ENCODE peak calls at places on chromosomes 6 and 20, in four cellular contexts. One of them, this sample, is unnamed.

GRCh38 chr6:160042788-160043301 is 74.0 kb downstream of the IGF2R start:
- DNase-seq in HFFc6: no peak
- DNase-seq in heart right ventricle: no peak
- DNase-seq in breast epithelium: no peak
- DNase-seq in this sample: peak; percentile 77

GRCh38 chr6:37994238-37994637 is 174.7 kb downstream of the ZFAND3 start:
- DNase-seq in HFFc6: peak; percentile 22
- DNase-seq in heart right ventricle: no peak
- DNase-seq in breast epithelium: no peak
- DNase-seq in this sample: peak; percentile 15

GRCh38 chr6:33708516-33709204 is 2.8 kb downstream of the UQCC2 start:
- DNase-seq in HFFc6: no peak
- DNase-seq in heart right ventricle: no peak
- DNase-seq in breast epithelium: no peak
- DNase-seq in this sample: no peak

GRCh38 chr20:24738981-24739633 is 210.0 kb upstream of the CST7 start:
- DNase-seq in HFFc6: no peak
- DNase-seq in heart right ventricle: no peak
- DNase-seq in breast epithelium: no peak
- DNase-seq in this sample: peak; percentile 16

GRCh38 chr6:154847318-154847717 is 114.1 kb downstream of the SCAF8 start:
- DNase-seq in HFFc6: no peak
- DNase-seq in heart right ventricle: no peak
- DNase-seq in breast epithelium: no peak
- DNase-seq in this sample: no peak

GRCh38 chr6:160837146-160837545 is 135.1 kb downstream of the PLG start:
- DNase-seq in HFFc6: no peak
- DNase-seq in heart right ventricle: no peak
- DNase-seq in breast epithelium: no peak
- DNase-seq in this sample: no peak

GRCh38 chr6:34386316-34387137 is 5.9 kb downstream of the NUDT3 start:
- DNase-seq in HFFc6: peak; percentile 83
- DNase-seq in heart right ventricle: no peak
- DNase-seq in breast epithelium: no peak
- DNase-seq in this sample: peak; percentile 84

GRCh38 chr6:119024111-119024510 is 54.4 kb downstream of the FAM184A start:
- DNase-seq in HFFc6: no peak
- DNase-seq in heart right ventricle: no peak
- DNase-seq in breast epithelium: no peak
- DNase-seq in this sample: no peak

GRCh38 chr6:142756215-142756630 is 188.8 kb downstream of the HIVEP2 start:
- DNase-seq in HFFc6: peak; percentile 93
- DNase-seq in heart right ventricle: no peak
- DNase-seq in breast epithelium: no peak
- DNase-seq in this sample: peak; percentile 35

GRCh38 chr6:109631403-109631802 is 59.6 kb downstream of the AK9 start:
- DNase-seq in HFFc6: no peak
- DNase-seq in heart right ventricle: no peak
- DNase-seq in breast epithelium: no peak
- DNase-seq in this sample: no peak

GRCh38 chr6:144646066-144646800 is 361.1 kb downstream of the UTRN start:
- DNase-seq in HFFc6: peak; percentile 30
- DNase-seq in heart right ventricle: no peak
- DNase-seq in breast epithelium: no peak
- DNase-seq in this sample: peak; percentile 29

GRCh38 chr6:81766482-81767069 is 14.1 kb upstream of the TENT5A start:
- DNase-seq in HFFc6: peak; percentile 91
- DNase-seq in heart right ventricle: no peak
- DNase-seq in breast epithelium: no peak
- DNase-seq in this sample: peak; percentile 97

GRCh38 chr6:111757342-111757741 is 115.9 kb downstream of the FYN start:
- DNase-seq in HFFc6: peak; percentile 54
- DNase-seq in heart right ventricle: no peak
- DNase-seq in breast epithelium: no peak
- DNase-seq in this sample: peak; percentile 71

GRCh38 chr20:19921349-19921793 is 95.8 kb upstream of the NAA20 start:
- DNase-seq in HFFc6: no peak
- DNase-seq in heart right ventricle: peak; percentile 65
- DNase-seq in breast epithelium: no peak
- DNase-seq in this sample: no peak

GRCh38 chr6:9292975-9293374 is 857.6 kb upstream of the SLC35B3 start:
- DNase-seq in HFFc6: no peak
- DNase-seq in heart right ventricle: no peak
- DNase-seq in breast epithelium: no peak
- DNase-seq in this sample: peak; percentile 93

GRCh38 chr20:19129306-19129705 is 83.1 kb upstream of the SLC24A3 start:
- DNase-seq in HFFc6: no peak
- DNase-seq in heart right ventricle: no peak
- DNase-seq in breast epithelium: no peak
- DNase-seq in this sample: no peak

GRCh38 chr6:124881898-124882579 is 80.2 kb upstream of the RNF217 start:
- DNase-seq in HFFc6: peak; percentile 39
- DNase-seq in heart right ventricle: no peak
- DNase-seq in breast epithelium: no peak
- DNase-seq in this sample: peak; percentile 16

GRCh38 chr6:127136786-127137185 is 18.3 kb downstream of the RSPO3 start:
- DNase-seq in HFFc6: no peak
- DNase-seq in heart right ventricle: no peak
- DNase-seq in breast epithelium: no peak
- DNase-seq in this sample: no peak

GRCh38 chr6:24861934-24862333 is 63.2 kb upstream of the ARMH2 start:
- DNase-seq in HFFc6: no peak
- DNase-seq in heart right ventricle: no peak
- DNase-seq in breast epithelium: no peak
- DNase-seq in this sample: no peak

GRCh38 chr20:31661625-31662371 is 24.1 kb downstream of the COX4I2 start:
- DNase-seq in HFFc6: peak; percentile 49
- DNase-seq in heart right ventricle: peak; percentile 83
- DNase-seq in breast epithelium: peak; percentile 70
- DNase-seq in this sample: peak; percentile 82

GRCh38 chr6:355809-356208 is 35.7 kb upstream of the IRF4 start:
- DNase-seq in HFFc6: no peak
- DNase-seq in heart right ventricle: no peak
- DNase-seq in breast epithelium: peak; percentile 44
- DNase-seq in this sample: no peak

GRCh38 chr6:158095671-158096070 is 72.4 kb downstream of the SERAC1 start:
- DNase-seq in HFFc6: no peak
- DNase-seq in heart right ventricle: no peak
- DNase-seq in breast epithelium: no peak
- DNase-seq in this sample: no peak

GRCh38 chr20:19761853-19762252 is 3.8 kb downstream of the RIN2 start:
- DNase-seq in HFFc6: no peak
- DNase-seq in heart right ventricle: no peak
- DNase-seq in breast epithelium: no peak
- DNase-seq in this sample: no peak

GRCh38 chr6:28747631-28748157 is 176.1 kb downstream of the TRIM27 start:
- DNase-seq in HFFc6: peak; percentile 80
- DNase-seq in heart right ventricle: no peak
- DNase-seq in breast epithelium: no peak
- DNase-seq in this sample: peak; percentile 74

GRCh38 chr6:21970560-21970959 is 326.3 kb downstream of the PRL start:
- DNase-seq in HFFc6: no peak
- DNase-seq in heart right ventricle: no peak
- DNase-seq in breast epithelium: no peak
- DNase-seq in this sample: no peak

GRCh38 chr6:40896696-40897095 is 142.3 kb downstream of the UNC5CL start:
- DNase-seq in HFFc6: no peak
- DNase-seq in heart right ventricle: no peak
- DNase-seq in breast epithelium: no peak
- DNase-seq in this sample: no peak

GRCh38 chr20:25346349-25346748 is 44.3 kb downstream of the ABHD12 start:
- DNase-seq in HFFc6: no peak
- DNase-seq in heart right ventricle: no peak
- DNase-seq in breast epithelium: no peak
- DNase-seq in this sample: no peak

GRCh38 chr6:154474636-154475428 is 35.7 kb downstream of the CNKSR3 start:
- DNase-seq in HFFc6: peak; percentile 59
- DNase-seq in heart right ventricle: no peak
- DNase-seq in breast epithelium: no peak
- DNase-seq in this sample: peak; percentile 81

GRCh38 chr6:24313477-24314141 is 44.2 kb downstream of the DCDC2 start:
- DNase-seq in HFFc6: no peak
- DNase-seq in heart right ventricle: no peak
- DNase-seq in breast epithelium: no peak
- DNase-seq in this sample: peak; percentile 56

GRCh38 chr6:69719602-69720193 is 77.1 kb downstream of the LMBRD1 start:
- DNase-seq in HFFc6: peak; percentile 43
- DNase-seq in heart right ventricle: no peak
- DNase-seq in breast epithelium: no peak
- DNase-seq in this sample: peak; percentile 42

GRCh38 chr6:1851681-1852456 is 242.2 kb downstream of the FOXC1 start:
- DNase-seq in HFFc6: no peak
- DNase-seq in heart right ventricle: no peak
- DNase-seq in breast epithelium: no peak
- DNase-seq in this sample: no peak

GRCh38 chr6:107064579-107065065 is 36.6 kb downstream of the MTRES1 start:
- DNase-seq in HFFc6: peak; percentile 41
- DNase-seq in heart right ventricle: peak; percentile 63
- DNase-seq in breast epithelium: no peak
- DNase-seq in this sample: peak; percentile 78

GRCh38 chr6:113047148-113047547 is 700.0 kb downstream of the RFPL4B start:
- DNase-seq in HFFc6: peak; percentile 59
- DNase-seq in heart right ventricle: no peak
- DNase-seq in breast epithelium: no peak
- DNase-seq in this sample: peak; percentile 63

GRCh38 chr6:142881771-142882170 is 63.2 kb downstream of the HIVEP2 start:
- DNase-seq in HFFc6: peak; percentile 24
- DNase-seq in heart right ventricle: no peak
- DNase-seq in breast epithelium: no peak
- DNase-seq in this sample: no peak

GRCh38 chr20:47317127-47317895 is 39.2 kb downstream of the ZMYND8 start:
- DNase-seq in HFFc6: peak; percentile 89
- DNase-seq in heart right ventricle: peak; percentile 89
- DNase-seq in breast epithelium: peak; percentile 65
- DNase-seq in this sample: peak; percentile 99

GRCh38 chr6:134317471-134318131 is at the start of gene SGK1:
- DNase-seq in HFFc6: peak; percentile 10
- DNase-seq in heart right ventricle: peak; percentile 24
- DNase-seq in breast epithelium: no peak
- DNase-seq in this sample: peak; percentile 56

GRCh38 chr20:35145141-35145564 is 2.0 kb downstream of the EDEM2 start:
- DNase-seq in HFFc6: peak; percentile 39
- DNase-seq in heart right ventricle: no peak
- DNase-seq in breast epithelium: no peak
- DNase-seq in this sample: peak; percentile 56

GRCh38 chr6:12356431-12356830 is 66.3 kb downstream of the EDN1 start:
- DNase-seq in HFFc6: no peak
- DNase-seq in heart right ventricle: no peak
- DNase-seq in breast epithelium: no peak
- DNase-seq in this sample: no peak

GRCh38 chr6:135522975-135523692 is 25.6 kb upstream of the AHI1 start:
- DNase-seq in HFFc6: no peak
- DNase-seq in heart right ventricle: no peak
- DNase-seq in breast epithelium: no peak
- DNase-seq in this sample: no peak

GRCh38 chr6:135517527-135517926 is 20.0 kb upstream of the AHI1 start:
- DNase-seq in HFFc6: no peak
- DNase-seq in heart right ventricle: no peak
- DNase-seq in breast epithelium: no peak
- DNase-seq in this sample: no peak

GRCh38 chr6:135521431-135521830 is 23.9 kb upstream of the AHI1 start:
- DNase-seq in HFFc6: no peak
- DNase-seq in heart right ventricle: no peak
- DNase-seq in breast epithelium: no peak
- DNase-seq in this sample: no peak

GRCh38 chr6:135519343-135519742 is 21.8 kb upstream of the AHI1 start:
- DNase-seq in HFFc6: no peak
- DNase-seq in heart right ventricle: no peak
- DNase-seq in breast epithelium: no peak
- DNase-seq in this sample: no peak

DNA sequence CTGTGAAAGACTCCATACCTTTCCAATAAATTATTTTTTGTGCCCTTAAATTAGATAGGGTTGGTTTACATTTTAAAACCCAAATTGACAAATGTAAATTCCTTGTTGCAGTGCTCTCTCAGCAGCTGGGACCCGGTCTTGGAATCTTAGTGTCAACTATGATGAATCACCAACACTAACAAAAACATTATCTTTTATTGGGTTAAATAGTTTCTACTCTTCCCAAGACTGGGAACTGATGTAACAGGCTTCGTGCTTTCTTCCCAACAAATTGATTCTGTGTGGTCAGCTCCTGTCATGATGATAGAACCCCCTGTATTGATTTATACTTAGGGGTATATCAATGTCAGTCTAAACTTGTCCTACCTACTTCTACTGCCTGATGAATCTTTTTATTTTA is 23.2 kb upstream of the AHI1 start:
- DNase-seq in HFFc6: no peak
- DNase-seq in heart right ventricle: no peak
- DNase-seq in breast epithelium: no peak
- DNase-seq in this sample: no peak
- TF ChIP-seq CTCF in HFFc6: no peak
- TF ChIP-seq CTCF in heart right ventricle: no peak
- TF ChIP-seq CTCF in breast epithelium: no peak
- TF ChIP-seq CTCF in this sample: no peak

GRCh38 chr20:41064377-41064776 is 35.8 kb downstream of the TOP1 start:
- DNase-seq in HFFc6: no peak
- DNase-seq in heart right ventricle: no peak
- DNase-seq in breast epithelium: no peak
- DNase-seq in this sample: no peak
- TF ChIP-seq CTCF in HFFc6: no peak
- TF ChIP-seq CTCF in heart right ventricle: no peak
- TF ChIP-seq CTCF in breast epithelium: no peak
- TF ChIP-seq CTCF in this sample: no peak

GRCh38 chr20:23178806-23179205 is 92.7 kb upstream of the CD93 start:
- DNase-seq in HFFc6: no peak
- DNase-seq in heart right ventricle: peak; percentile 65
- DNase-seq in breast epithelium: no peak
- DNase-seq in this sample: peak; percentile 54
- TF ChIP-seq CTCF in HFFc6: peak; percentile 9
- TF ChIP-seq CTCF in heart right ventricle: peak; percentile 54
- TF ChIP-seq CTCF in breast epithelium: no peak
- TF ChIP-seq CTCF in this sample: no peak

DNA sequence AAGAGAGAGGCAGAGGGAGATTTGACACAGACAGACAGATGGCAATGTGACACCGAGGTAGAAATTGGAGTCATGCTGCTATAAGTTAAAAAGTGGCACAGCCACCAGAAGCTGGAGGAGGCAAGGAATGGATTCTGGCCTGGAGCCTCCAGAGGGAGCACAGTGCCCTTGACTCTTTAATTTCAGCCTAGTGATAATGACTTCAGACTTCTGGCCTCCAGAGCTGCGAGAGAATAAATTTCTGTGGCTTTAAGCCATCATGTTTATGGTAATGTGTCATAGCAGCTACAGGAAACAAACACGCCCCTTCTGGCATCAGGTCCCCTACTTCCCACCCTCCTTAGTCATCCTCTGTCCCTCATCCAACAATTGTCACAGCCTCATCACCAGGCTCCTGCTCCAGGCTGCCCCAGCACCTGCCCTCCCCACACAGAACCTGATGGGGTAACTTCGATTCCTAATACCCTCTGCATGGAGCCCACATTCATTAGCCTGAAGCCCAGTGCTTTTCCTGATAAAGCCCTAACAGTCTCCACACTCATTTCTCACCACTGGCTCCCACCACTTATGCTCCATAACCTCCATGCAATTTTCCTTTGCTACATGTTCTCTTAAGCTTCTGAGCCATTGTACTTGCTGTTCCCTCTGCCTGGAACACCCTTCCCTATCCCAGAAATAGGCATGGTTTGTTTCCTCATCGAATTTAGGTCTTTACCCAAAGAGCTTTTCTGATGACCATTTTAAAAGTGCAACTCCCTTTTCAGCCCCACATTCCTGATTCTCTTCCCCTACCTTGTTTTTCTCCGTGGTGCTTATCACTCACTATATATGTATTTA is 69.7 kb upstream of the TOX2 start:
- DNase-seq in HFFc6: peak; percentile 82
- DNase-seq in heart right ventricle: no peak
- DNase-seq in breast epithelium: no peak
- DNase-seq in this sample: peak; percentile 65
- TF ChIP-seq CTCF in HFFc6: peak; percentile 60
- TF ChIP-seq CTCF in heart right ventricle: peak; percentile 38
- TF ChIP-seq CTCF in breast epithelium: no peak
- TF ChIP-seq CTCF in this sample: no peak